ENCODE peak calls at places on chromosomes 4 and X, in four cellular contexts. One of them, this sample, is unnamed.

GRCh38 chr4:171676555-171677215 is 136.5 kb upstream of the GALNTL6 start:
- DNase-seq in upper lobe of right lung: no peak
- DNase-seq in WTC11: no peak
- DNase-seq in BE2C: no peak
- DNase-seq in this sample: no peak

GRCh38 chrX:85569096-85569495 is 189.6 kb upstream of the POF1B start:
- DNase-seq in upper lobe of right lung: no peak
- DNase-seq in WTC11: no peak
- DNase-seq in BE2C: no peak
- DNase-seq in this sample: no peak

GRCh38 chrX:7346021-7346420 is 198.1 kb upstream of the PUDP start:
- DNase-seq in upper lobe of right lung: no peak
- DNase-seq in WTC11: no peak
- DNase-seq in BE2C: no peak
- DNase-seq in this sample: no peak

GRCh38 chr4:27702710-27703431 is 842.2 kb downstream of the STIM2 start:
- DNase-seq in upper lobe of right lung: no peak
- DNase-seq in BE2C: peak; percentile 5
- DNase-seq in WTC11: peak; percentile 38
- DNase-seq in this sample: peak; percentile 20

GRCh38 chr4:121913667-121914066 is 38.2 kb downstream of the TRPC3 start:
- DNase-seq in WTC11: no peak
- DNase-seq in BE2C: no peak
- DNase-seq in upper lobe of right lung: no peak
- DNase-seq in this sample: no peak

GRCh38 chrX:115260330-115260729 is 26.4 kb upstream of the LRCH2 start:
- DNase-seq in WTC11: no peak
- DNase-seq in upper lobe of right lung: no peak
- DNase-seq in BE2C: no peak
- DNase-seq in this sample: no peak

GRCh38 chr4:151652841-151653547 is 107.8 kb downstream of the GATB start:
- DNase-seq in BE2C: no peak
- DNase-seq in upper lobe of right lung: no peak
- DNase-seq in WTC11: no peak
- DNase-seq in this sample: no peak

GRCh38 chrX:150643271-150643670 is 49.9 kb upstream of the MTMR1 start:
- DNase-seq in BE2C: no peak
- DNase-seq in upper lobe of right lung: no peak
- DNase-seq in WTC11: no peak
- DNase-seq in this sample: no peak

GRCh38 chrX:138890491-138890890 is 179.0 kb upstream of the FGF13 start:
- DNase-seq in BE2C: no peak
- DNase-seq in upper lobe of right lung: no peak
- DNase-seq in WTC11: no peak
- DNase-seq in this sample: no peak

GRCh38 chr4:89609756-89610155 is 227.2 kb downstream of the SNCA start:
- DNase-seq in WTC11: no peak
- DNase-seq in BE2C: no peak
- DNase-seq in upper lobe of right lung: no peak
- DNase-seq in this sample: no peak

GRCh38 chr4:7000421-7001176 is 42.6 kb upstream of the TADA2B start:
- DNase-seq in WTC11: no peak
- DNase-seq in upper lobe of right lung: no peak
- DNase-seq in BE2C: no peak
- DNase-seq in this sample: no peak

GRCh38 chrX:47539860-47540259 is 21.1 kb upstream of the ARAF start:
- DNase-seq in BE2C: no peak
- DNase-seq in WTC11: no peak
- DNase-seq in upper lobe of right lung: no peak
- DNase-seq in this sample: no peak

GRCh38 chr4:4862665-4863482 is 3.4 kb downstream of the MSX1 start:
- DNase-seq in WTC11: peak; percentile 56
- DNase-seq in BE2C: no peak
- DNase-seq in upper lobe of right lung: no peak
- DNase-seq in this sample: no peak

GRCh38 chr4:125085-125820 is 952 bp downstream of the ZNF718 start:
- DNase-seq in BE2C: peak; percentile 31
- DNase-seq in upper lobe of right lung: peak; percentile 73
- DNase-seq in WTC11: peak; percentile 61
- DNase-seq in this sample: peak; percentile 39

GRCh38 chr4:122873752-122874151 is 47.1 kb downstream of the FGF2 start:
- DNase-seq in BE2C: no peak
- DNase-seq in WTC11: no peak
- DNase-seq in upper lobe of right lung: no peak
- DNase-seq in this sample: peak; percentile 25

GRCh38 chrX:40933132-40934078 is 151.8 kb upstream of the USP9X start:
- DNase-seq in WTC11: no peak
- DNase-seq in upper lobe of right lung: no peak
- DNase-seq in BE2C: no peak
- DNase-seq in this sample: peak; percentile 41

GRCh38 chrX:37818031-37818430 is 29.3 kb downstream of the DYNLT3 start:
- DNase-seq in WTC11: no peak
- DNase-seq in upper lobe of right lung: no peak
- DNase-seq in BE2C: no peak
- DNase-seq in this sample: no peak

GRCh38 chr4:80049813-80050534 is 23.1 kb downstream of the ANTXR2 start:
- DNase-seq in upper lobe of right lung: no peak
- DNase-seq in WTC11: no peak
- DNase-seq in BE2C: no peak
- DNase-seq in this sample: no peak

GRCh38 chr4:38856524-38857337 is at the start of gene TLR6:
- DNase-seq in upper lobe of right lung: no peak
- DNase-seq in WTC11: peak; percentile 40
- DNase-seq in BE2C: peak; percentile 46
- DNase-seq in this sample: peak; percentile 72

GRCh38 chr4:89134775-89135319 is 23.5 kb downstream of the TIGD2 start:
- DNase-seq in upper lobe of right lung: no peak
- DNase-seq in WTC11: no peak
- DNase-seq in BE2C: no peak
- DNase-seq in this sample: peak; percentile 83

GRCh38 chr4:37780444-37781133 is 45.9 kb upstream of the PGM2 start:
- DNase-seq in upper lobe of right lung: no peak
- DNase-seq in BE2C: no peak
- DNase-seq in WTC11: no peak
- DNase-seq in this sample: peak; percentile 15

GRCh38 chrX:100748133-100748532 is 16.2 kb upstream of the SYTL4 start:
- DNase-seq in WTC11: no peak
- DNase-seq in upper lobe of right lung: no peak
- DNase-seq in BE2C: no peak
- DNase-seq in this sample: peak; percentile 35

GRCh38 chr4:185955817-185956542 is 113.0 kb upstream of the TLR3 start:
- DNase-seq in WTC11: peak; percentile 20
- DNase-seq in upper lobe of right lung: no peak
- DNase-seq in BE2C: peak; percentile 35
- DNase-seq in this sample: no peak

GRCh38 chr4:169315530-169316306 is 45.0 kb upstream of the SH3RF1 start:
- DNase-seq in BE2C: peak; percentile 53
- DNase-seq in WTC11: no peak
- DNase-seq in upper lobe of right lung: no peak
- DNase-seq in this sample: peak; percentile 54

GRCh38 chrX:120791013-120791643 is 84.5 kb downstream of the CT47B1 start:
- DNase-seq in BE2C: peak; percentile 10
- DNase-seq in upper lobe of right lung: no peak
- DNase-seq in WTC11: no peak
- DNase-seq in this sample: peak; percentile 60

DNA sequence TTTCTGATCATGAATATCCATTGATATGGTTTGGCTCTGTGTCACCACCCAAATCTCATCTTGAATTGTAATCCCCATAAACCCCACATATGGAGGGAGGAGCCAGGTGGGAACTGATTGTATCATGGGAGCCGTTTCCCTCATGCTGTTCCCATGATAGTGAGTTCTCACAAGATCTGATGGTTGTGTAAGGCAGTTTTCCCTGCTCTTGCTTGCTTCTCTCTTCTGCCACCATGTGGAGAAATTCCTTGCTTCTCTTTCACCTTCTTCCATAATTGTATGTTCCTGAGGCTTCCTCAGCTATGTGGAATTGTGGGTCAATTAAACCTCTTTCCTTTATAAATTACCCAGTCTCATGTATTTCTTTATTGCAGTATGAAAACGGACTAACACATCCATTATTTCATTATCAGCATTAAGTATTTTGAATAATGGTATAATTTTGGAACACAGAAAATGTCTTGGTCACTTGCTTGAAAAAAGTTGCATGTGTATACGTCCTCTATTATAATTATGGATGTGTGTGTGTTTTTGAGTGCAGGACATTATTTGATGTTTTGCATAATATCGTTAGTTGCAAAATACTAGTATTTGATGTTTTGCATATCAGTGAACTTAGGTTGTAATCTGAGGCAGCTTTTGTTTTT is 334.6 kb downstream of the PCDH10 start:
- DNase-seq in BE2C: peak; percentile 27
- DNase-seq in WTC11: no peak
- DNase-seq in upper lobe of right lung: no peak
- DNase-seq in this sample: peak; percentile 56
- TF ChIP-seq CTCF in BE2C: peak; percentile 80
- TF ChIP-seq CTCF in WTC11: no peak
- TF ChIP-seq CTCF in upper lobe of right lung: peak; percentile 23
- TF ChIP-seq CTCF in this sample: peak; percentile 65

GRCh38 chrX:136191171-136191570 is 43.8 kb downstream of the FHL1 start:
- DNase-seq in WTC11: no peak
- DNase-seq in upper lobe of right lung: no peak
- DNase-seq in BE2C: no peak
- DNase-seq in this sample: no peak

GRCh38 chrX:136192135-136192534 is 44.8 kb downstream of the FHL1 start:
- DNase-seq in WTC11: no peak
- DNase-seq in BE2C: no peak
- DNase-seq in upper lobe of right lung: no peak
- DNase-seq in this sample: no peak

GRCh38 chrX:136190038-136190437 is 42.7 kb downstream of the FHL1 start:
- DNase-seq in BE2C: no peak
- DNase-seq in WTC11: no peak
- DNase-seq in upper lobe of right lung: no peak
- DNase-seq in this sample: no peak

GRCh38 chrX:136186023-136186413 is 38.7 kb downstream of the FHL1 start:
- DNase-seq in upper lobe of right lung: no peak
- DNase-seq in WTC11: no peak
- DNase-seq in BE2C: no peak
- DNase-seq in this sample: no peak

DNA sequence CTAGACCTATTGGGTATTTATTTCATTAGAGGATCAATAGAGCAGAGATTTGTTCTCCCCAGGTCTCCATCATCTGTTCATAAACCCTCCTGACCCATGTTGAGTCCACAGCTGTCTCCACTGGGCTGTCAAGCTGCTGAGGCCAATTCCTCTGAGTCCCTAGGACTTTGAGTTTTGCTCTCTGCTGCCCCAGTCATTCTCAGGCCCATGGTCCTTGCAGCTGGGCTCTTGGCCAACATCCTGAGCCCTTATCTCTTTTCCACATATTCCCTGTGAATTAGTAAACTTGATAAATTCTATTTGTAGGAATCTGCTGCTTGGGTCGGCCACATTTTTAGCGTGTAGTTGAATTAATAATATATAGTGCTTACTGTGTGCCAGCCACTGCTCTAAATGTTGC is 41.9 kb downstream of the FHL1 start:
- DNase-seq in WTC11: no peak
- DNase-seq in upper lobe of right lung: no peak
- DNase-seq in BE2C: no peak
- DNase-seq in this sample: no peak
- TF ChIP-seq CTCF in WTC11: no peak
- TF ChIP-seq CTCF in upper lobe of right lung: no peak
- TF ChIP-seq CTCF in BE2C: no peak
- TF ChIP-seq CTCF in this sample: no peak

GRCh38 chrX:132961511-132961910 is 3.1 kb upstream of the HS6ST2 start:
- DNase-seq in upper lobe of right lung: no peak
- DNase-seq in WTC11: no peak
- DNase-seq in BE2C: no peak
- DNase-seq in this sample: no peak

GRCh38 chrX:132955710-132956109 is 2.7 kb downstream of the HS6ST2 start:
- DNase-seq in WTC11: no peak
- DNase-seq in upper lobe of right lung: no peak
- DNase-seq in BE2C: no peak
- DNase-seq in this sample: no peak

GRCh38 chrX:132956421-132957210 is 1.8 kb downstream of the HS6ST2 start:
- DNase-seq in WTC11: peak; percentile 19
- DNase-seq in BE2C: no peak
- DNase-seq in upper lobe of right lung: peak; percentile 56
- DNase-seq in this sample: no peak

GRCh38 chrX:132957211-132958085 is 981 bp downstream of the HS6ST2 start:
- DNase-seq in BE2C: peak; percentile 14
- DNase-seq in WTC11: peak; percentile 54
- DNase-seq in upper lobe of right lung: no peak
- DNase-seq in this sample: no peak

GRCh38 chrX:132958086-132958703 is at the start of gene HS6ST2:
- DNase-seq in BE2C: peak; percentile 11
- DNase-seq in upper lobe of right lung: peak; percentile 61
- DNase-seq in WTC11: peak; percentile 41
- DNase-seq in this sample: no peak
- TF ChIP-seq CTCF in BE2C: no peak
- TF ChIP-seq CTCF in upper lobe of right lung: no peak
- TF ChIP-seq CTCF in WTC11: no peak
- TF ChIP-seq CTCF in this sample: no peak

DNA sequence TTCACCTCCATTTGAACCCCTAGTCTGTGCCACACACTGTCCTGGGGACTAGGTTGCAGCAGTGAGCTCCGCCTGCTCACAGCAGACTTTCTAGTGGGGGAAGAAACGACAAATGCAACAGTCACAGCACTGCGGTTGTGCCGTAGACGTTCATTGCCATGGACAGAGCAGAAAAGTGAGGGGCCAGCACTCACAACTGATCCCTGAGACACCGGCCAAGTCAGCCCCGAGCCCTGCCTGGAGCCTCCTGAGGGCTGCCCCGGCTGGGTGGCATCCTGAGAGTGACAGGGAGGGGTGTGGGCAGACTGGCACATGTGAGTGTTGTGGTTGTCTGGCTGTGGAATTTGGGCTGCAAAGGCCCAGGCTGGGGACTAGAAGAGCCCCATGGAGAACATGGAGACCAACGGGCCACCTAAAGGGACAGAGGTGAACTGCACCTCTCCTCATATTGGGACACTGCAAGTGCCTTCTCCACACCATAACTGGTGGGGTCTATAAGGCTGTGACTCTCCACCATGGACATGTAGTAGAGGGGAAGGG is 4.6 kb downstream of the DUSP9 start:
- DNase-seq in BE2C: no peak
- DNase-seq in WTC11: no peak
- DNase-seq in upper lobe of right lung: no peak
- DNase-seq in this sample: no peak
- TF ChIP-seq CTCF in BE2C: peak; percentile 47
- TF ChIP-seq CTCF in WTC11: no peak
- TF ChIP-seq CTCF in upper lobe of right lung: peak; percentile 11
- TF ChIP-seq CTCF in this sample: peak; percentile 55

GRCh38 chrX:23637187-23637586 is 30.1 kb upstream of the PRDX4 start:
- DNase-seq in WTC11: no peak
- DNase-seq in BE2C: no peak
- DNase-seq in upper lobe of right lung: no peak
- DNase-seq in this sample: no peak
- TF ChIP-seq CTCF in WTC11: no peak
- TF ChIP-seq CTCF in BE2C: no peak
- TF ChIP-seq CTCF in upper lobe of right lung: no peak
- TF ChIP-seq CTCF in this sample: no peak

This sample was measured in brain microvascular endothelial cell.